ENCODE peak calls at places on chromosome 19, in nine cellular contexts. D, X, U, Q, Y, B, P, C and R are unnamed samples.

GRCh38 chr19:17202249-17202648 is 12.9 kb upstream of the USE1 start:
- DNase-seq in D (no peak), X (no peak), U (no peak), Q (peak; percentile 22), Y (no peak), B (no peak), P (no peak), C (no peak), R (peak; percentile 23)

GRCh38 chr19:21604351-21604926 is 99.0 kb downstream of the ZNF429 start:
- DNase-seq in D (peak; percentile 79), X (peak; percentile 21), U (peak; percentile 48), Q (no peak), Y (no peak), B (peak; percentile 7), P (peak; percentile 79), C (no peak), R (peak; percentile 33)

GRCh38 chr19:36573948-36574726 is 1.0 kb upstream of the ZNF529 start:
- DNase-seq in D (no peak), X (peak; percentile 35), U (peak; percentile 58), Q (peak; percentile 49), Y (no peak), B (no peak), P (peak; percentile 14), C (no peak), R (peak; percentile 47)

GRCh38 chr19:4077800-4078683 is 11.3 kb upstream of the ZBTB7A start:
- DNase-seq in D (peak; percentile 55), X (no peak), U (no peak), Q (peak; percentile 25), Y (no peak), B (no peak), P (peak; percentile 39), C (no peak), R (no peak)

GRCh38 chr19:17796013-17796837 is 1.3 kb downstream of the B3GNT3 start:
- DNase-seq in D (no peak), X (no peak), U (no peak), Q (no peak), Y (no peak), B (peak; percentile 1), P (no peak), C (no peak), R (peak; percentile 24)

GRCh38 chr19:4256563-4256962 is 9.7 kb downstream of the YJU2 start:
- DNase-seq in D (no peak), X (no peak), U (no peak), Q (no peak), Y (no peak), B (no peak), P (peak; percentile 51), C (no peak), R (no peak)

GRCh38 chr19:50371914-50372475 is 4.3 kb upstream of the NR1H2 start:
- DNase-seq in D (no peak), X (no peak), U (no peak), Q (no peak), Y (no peak), B (no peak), P (no peak), C (no peak), R (no peak)

GRCh38 chr19:32363632-32364031 is 18.2 kb downstream of the ZNF507 start:
- DNase-seq in D (no peak), X (no peak), U (no peak), Q (no peak), Y (no peak), B (no peak), P (no peak), C (no peak), R (no peak)

GRCh38 chr19:29277107-29277506 is 64.2 kb upstream of the UQCRFS1 start:
- DNase-seq in D (peak; percentile 65), X (no peak), U (no peak), Q (no peak), Y (no peak), B (peak; percentile 46), P (peak; percentile 89), C (no peak), R (no peak)

GRCh38 chr19:11337080-11337479 is 2.4 kb downstream of the RAB3D start:
- DNase-seq in D (peak; percentile 43), X (no peak), U (no peak), Q (no peak), Y (peak; percentile 4), B (no peak), P (no peak), C (no peak), R (no peak)

GRCh38 chr19:10151521-10151920 is 31.8 kb upstream of the EIF3G start:
- DNase-seq in D (no peak), X (no peak), U (no peak), Q (no peak), Y (no peak), B (no peak), P (no peak), C (no peak), R (no peak)

GRCh38 chr19:42154471-42155323 is 22.5 kb upstream of the POU2F2 start:
- DNase-seq in D (no peak), X (no peak), U (no peak), Q (no peak), Y (peak; percentile 41), B (no peak), P (no peak), C (no peak), R (no peak)

GRCh38 chr19:15015946-15016542 is 33.2 kb upstream of the CASP14 start:
- DNase-seq in D (peak; percentile 28), X (no peak), U (peak; percentile 1), Q (peak; percentile 6), Y (no peak), B (peak; percentile 83), P (peak; percentile 40), C (peak; percentile 54), R (peak; percentile 24)

GRCh38 chr19:40594657-40595077 is 6.5 kb upstream of the LTBP4 start:
- DNase-seq in D (no peak), X (peak; percentile 70), U (peak; percentile 75), Q (no peak), Y (no peak), B (no peak), P (no peak), C (no peak), R (peak; percentile 46)

GRCh38 chr19:16661480-16662034 is 618 bp downstream of the TMEM38A start:
- DNase-seq in D (no peak), X (no peak), U (no peak), Q (no peak), Y (peak; percentile 36), B (peak; percentile 16), P (no peak), C (no peak), R (no peak)

GRCh38 chr19:39555883-39556282 is 15.9 kb upstream of the EID2 start:
- DNase-seq in D (no peak), X (no peak), U (no peak), Q (no peak), Y (no peak), B (no peak), P (no peak), C (no peak), R (no peak)

GRCh38 chr19:28878862-28879566 is 333.9 kb downstream of the UQCRFS1 start:
- DNase-seq in D (peak; percentile 66), X (peak; percentile 71), U (peak; percentile 38), Q (peak; percentile 20), Y (peak; percentile 62), B (peak; percentile 92), P (peak; percentile 76), C (peak; percentile 77), R (peak; percentile 21)

GRCh38 chr19:55355213-55355821 is 798 bp upstream of the COX6B2 start:
- DNase-seq in D (no peak), X (no peak), U (no peak), Q (no peak), Y (peak; percentile 72), B (peak; percentile 69), P (no peak), C (no peak), R (peak; percentile 87)
- H3K4me3 ChIP-seq in D (no peak overlapping the region), X (no peak overlapping the region), U (no peak overlapping the region), Q (no peak overlapping the region), Y (no peak overlapping the region), B (no peak overlapping the region), P (no peak overlapping the region), C (peak overlapping the region; percentile 30), R (no peak overlapping the region)

DNA sequence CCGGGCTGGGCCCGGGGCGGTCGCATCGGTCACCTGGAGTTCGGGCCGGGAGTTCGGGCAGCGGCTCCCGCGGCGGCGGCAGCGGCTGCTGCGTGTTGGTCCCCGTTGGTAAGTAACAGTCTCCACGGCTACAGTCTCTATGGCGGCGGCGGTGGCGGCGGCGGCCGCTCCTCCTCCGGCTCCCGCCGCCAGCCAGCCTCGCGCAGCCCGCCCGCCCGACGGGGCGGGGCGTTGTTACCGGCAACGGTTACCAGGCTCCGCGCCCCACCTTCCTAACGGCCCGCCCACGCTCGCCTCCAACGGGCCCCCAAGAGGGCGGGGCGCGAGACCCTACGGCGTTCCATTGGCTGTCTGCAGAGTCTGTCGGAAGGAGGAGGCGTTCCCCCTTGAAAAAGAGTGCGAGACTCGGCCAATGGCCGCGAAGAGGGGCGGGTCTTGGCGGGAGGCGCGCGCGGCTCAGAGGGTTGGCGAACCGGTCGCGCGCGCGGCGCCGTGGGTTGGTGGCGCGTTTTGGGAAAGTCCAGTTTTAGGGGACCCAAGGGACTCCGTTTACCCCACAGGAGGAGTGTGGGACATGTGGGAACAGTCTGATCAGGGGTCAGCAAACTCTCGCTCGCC is at the start of gene RFX2:
- DNase-seq in D (peak; percentile 99), X (peak; percentile 98), U (peak; percentile 97), Q (peak; percentile 99), Y (peak; percentile 98), B (peak; percentile 100), P (peak; percentile 99), C (peak; percentile 99), R (peak; percentile 99)
- H3K4me2 ChIP-seq in D (peak within 1 kb of the TSS; percentile 93), X (peak within 1 kb of the TSS; percentile 99), U (peak within 1 kb of the TSS; percentile 85), Q (peak within 1 kb of the TSS; percentile 94), Y (peak within 1 kb of the TSS; percentile 98), B (peak within 1 kb of the TSS; percentile 78), P (peak within 1 kb of the TSS; percentile 37), C (peak within 1 kb of the TSS; percentile 86), R (peak within 1 kb of the TSS; percentile 82)

GRCh38 chr19:1850809-1851544 is 2.7 kb upstream of the REXO1 start:
- DNase-seq in D (no peak), X (no peak), U (no peak), Q (no peak), Y (no peak), B (no peak), P (peak; percentile 44), C (no peak), R (no peak)
- H3K4me3 ChIP-seq in D (no peak overlapping the region), X (no peak overlapping the region), U (no peak overlapping the region), Q (no peak overlapping the region), Y (no peak overlapping the region), B (no peak overlapping the region), P (no peak overlapping the region), C (no peak overlapping the region), R (no peak overlapping the region)

GRCh38 chr19:34229721-34230120 is 24.6 kb upstream of the GARRE1 start:
- DNase-seq in D (no peak), X (no peak), U (no peak), Q (no peak), Y (no peak), B (no peak), P (no peak), C (no peak), R (no peak)

GRCh38 chr19:34230833-34231232 is 23.5 kb upstream of the GARRE1 start:
- DNase-seq in D (no peak), X (no peak), U (no peak), Q (no peak), Y (no peak), B (no peak), P (no peak), C (no peak), R (no peak)

GRCh38 chr19:34228762-34229161 is 25.6 kb upstream of the GARRE1 start:
- DNase-seq in D (no peak), X (no peak), U (no peak), Q (no peak), Y (no peak), B (no peak), P (no peak), C (no peak), R (no peak)

GRCh38 chr19:34232566-34233481 is 21.5 kb upstream of the GARRE1 start:
- DNase-seq in D (no peak), X (peak; percentile 96), U (peak; percentile 98), Q (peak; percentile 87), Y (no peak), B (no peak), P (no peak), C (no peak), R (peak; percentile 96)

GRCh38 chr19:34231439-34231838 is 22.9 kb upstream of the GARRE1 start:
- DNase-seq in D (no peak), X (no peak), U (no peak), Q (no peak), Y (no peak), B (no peak), P (no peak), C (no peak), R (no peak)
- H3K4me2 ChIP-seq in D (no peak overlapping the region), X (no peak overlapping the region), U (no peak overlapping the region), Q (no peak overlapping the region), Y (no peak overlapping the region), B (no peak overlapping the region), P (no peak overlapping the region), C (no peak overlapping the region), R (no peak overlapping the region)